ENCODE peak calls at places on chromosome 12, in five cellular contexts. C is left ventricle myocardium inferior, S is GM12878, P is heart right ventricle, G is astrocyte of the spinal cord. W is an unnamed sample.

GRCh38 chr12:82326905-82327503 is 31.2 kb downstream of the CCDC59 start:
- DNase-seq in C (no peak), S (no peak), P (no peak), G (peak), W (no peak)

GRCh38 chr12:64181504-64182291 is 40.4 kb downstream of the KICS2 start:
- DNase-seq in C (peak), S (no peak), P (no peak), G (peak), W (peak)

GRCh38 chr12:82682326-82682725 is 4.4 kb upstream of the TMTC2 start:
- DNase-seq in C (no peak), S (no peak), P (no peak), G (no peak), W (no peak)

GRCh38 chr12:49828143-49829091 is at the start of gene NCKAP5L:
- DNase-seq in C (peak), S (no peak), P (peak), G (peak), W (peak)

GRCh38 chr12:51818567-51819300 is 29.8 kb downstream of the FIGNL2 start:
- DNase-seq in C (no peak), S (no peak), P (no peak), G (peak), W (peak)

GRCh38 chr12:28708918-28709371 is 440.1 kb upstream of the FAR2 start:
- DNase-seq in C (no peak), S (no peak), P (no peak), G (peak), W (peak)

GRCh38 chr12:106736051-106736957 is 38.2 kb upstream of the RIC8B start:
- DNase-seq in C (no peak), S (no peak), P (no peak), G (no peak), W (no peak)

GRCh38 chr12:50222275-50222783 is 55.2 kb upstream of the CERS5 start:
- DNase-seq in C (peak), S (no peak), P (no peak), G (peak), W (peak)

GRCh38 chr12:93857917-93858513 is 180.8 kb downstream of the CRADD start:
- DNase-seq in C (no peak), S (no peak), P (no peak), G (no peak), W (no peak)

GRCh38 chr12:131808744-131809371 is 19.3 kb upstream of the MMP17 start:
- DNase-seq in C (peak), S (peak), P (peak), G (no peak), W (no peak)

GRCh38 chr12:55718020-55718419 is 2.2 kb upstream of the RDH5 start:
- DNase-seq in C (no peak), S (no peak), P (no peak), G (no peak), W (no peak)

GRCh38 chr12:13273097-13273496 is 76.6 kb downstream of the EMP1 start:
- DNase-seq in C (no peak), S (no peak), P (no peak), G (no peak), W (no peak)

GRCh38 chr12:105860556-105861207 is 278.1 kb downstream of the NUAK1 start:
- DNase-seq in C (no peak), S (no peak), P (no peak), G (no peak), W (no peak)

GRCh38 chr12:70267550-70267949 is 24.3 kb downstream of the CNOT2 start:
- DNase-seq in C (no peak), S (no peak), P (no peak), G (peak), W (no peak)

GRCh38 chr12:54222609-54223008 is 33.8 kb upstream of the SMUG1 start:
- DNase-seq in C (no peak), S (no peak), P (no peak), G (peak), W (peak)

GRCh38 chr12:88870000-88870737 is 289.9 kb upstream of the KITLG start:
- DNase-seq in C (no peak), S (no peak), P (no peak), G (peak), W (no peak)

GRCh38 chr12:52354197-52354596 is 13.1 kb downstream of the KRT85 start:
- DNase-seq in C (no peak), S (no peak), P (no peak), G (no peak), W (no peak)

GRCh38 chr12:20140751-20141150 is 227.6 kb upstream of the PDE3A start:
- DNase-seq in C (no peak), S (no peak), P (no peak), G (no peak), W (no peak)

GRCh38 chr12:78245111-78245510 is 414.4 kb downstream of the NAV3 start:
- DNase-seq in C (no peak), S (no peak), P (no peak), G (no peak), W (no peak)
- TF ChIP-seq CTCF in C (no peak), S (no peak), P (no peak), G (no peak), W (no peak)

GRCh38 chr12:4228122-4228580 is 45.4 kb upstream of the CCND2 start:
- DNase-seq in C (no peak), S (no peak), P (no peak), G (no peak), W (no peak)
- H3K4me3 ChIP-seq in C (no peak), S (no peak), P (no peak), G (no peak), W (no peak)

DNA sequence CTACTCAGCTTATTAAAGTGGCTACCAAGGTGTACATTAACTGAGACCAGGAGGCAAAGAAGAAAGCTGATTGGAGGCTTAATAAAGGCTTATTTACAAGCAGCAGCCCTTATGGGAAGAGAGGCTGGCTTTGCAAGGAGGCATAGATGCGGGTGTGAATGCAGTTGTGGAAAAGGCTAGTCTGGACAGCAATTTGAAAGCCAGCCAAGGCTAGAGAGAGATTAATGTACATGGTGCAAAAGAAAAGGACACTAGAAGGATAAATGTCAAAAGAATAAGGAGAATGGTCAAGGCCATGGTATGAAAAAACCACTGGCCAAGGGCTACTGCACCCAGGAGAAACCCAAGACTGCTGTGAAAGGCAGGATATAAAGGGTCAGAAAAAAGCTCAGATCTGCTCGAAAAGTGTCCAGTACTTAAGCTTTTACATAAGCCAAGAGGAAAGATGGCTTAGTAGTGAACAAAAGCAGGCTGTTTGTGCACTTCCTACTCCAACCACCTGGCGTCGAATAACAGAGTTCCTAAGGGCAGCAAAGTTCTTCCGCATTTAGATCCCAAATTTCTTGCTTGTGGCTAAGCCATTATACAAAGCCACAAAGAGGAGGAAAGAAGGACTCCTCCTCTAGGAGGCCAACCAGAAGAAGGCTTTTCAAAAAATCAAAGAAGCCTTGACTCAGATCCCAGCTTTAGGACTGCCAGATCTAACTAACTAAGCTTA is 24.0 kb downstream of the KLRK1 start:
- DNase-seq in C (no peak), S (no peak), P (no peak), G (peak), W (no peak)
- TF ChIP-seq CTCF in C (peak), S (no peak), P (no peak), G (peak), W (peak)

DNA sequence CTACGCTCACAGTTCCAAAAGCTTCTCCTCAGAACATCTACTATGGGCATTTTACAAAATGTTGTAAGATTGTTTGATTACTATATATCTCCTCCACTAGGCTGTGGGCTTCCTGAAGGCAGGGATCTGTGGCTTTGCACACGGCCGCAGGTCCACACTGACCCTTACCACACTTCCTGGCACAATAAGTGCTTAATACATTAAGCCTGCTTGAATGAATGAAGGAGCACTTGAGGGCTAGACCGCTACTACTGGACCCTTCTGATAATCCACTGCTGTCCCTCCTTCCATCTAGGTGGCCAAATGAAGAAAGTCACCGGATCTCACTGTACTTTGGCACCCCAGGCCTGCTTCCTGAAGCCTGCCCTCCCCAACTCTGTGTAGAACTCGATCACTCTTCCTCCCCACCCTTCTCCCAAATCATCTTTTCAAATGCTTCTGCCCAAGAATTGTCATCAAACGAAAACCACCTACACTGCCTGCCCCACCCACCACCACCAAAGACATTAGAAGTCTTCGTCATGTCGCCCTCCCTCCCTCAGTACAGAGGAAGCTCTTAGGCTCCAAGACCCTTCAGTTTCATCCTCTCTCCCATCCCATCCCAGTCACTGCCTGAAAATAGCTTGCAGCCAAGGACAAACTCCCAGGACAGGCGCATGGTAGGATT is 596 bp upstream of the ZBTB39 start:
- DNase-seq in C (no peak), S (no peak), P (no peak), G (no peak), W (no peak)
- H3K4me3 ChIP-seq in C (peak), S (peak), P (peak), G (peak), W (peak)

GRCh38 chr12:127485528-127485927 is 781.4 kb upstream of the TMEM132C start:
- DNase-seq in C (no peak), S (no peak), P (no peak), G (peak), W (peak)
- TF ChIP-seq CTCF in C (no peak), S (no peak), P (no peak), G (peak), W (peak)

DNA sequence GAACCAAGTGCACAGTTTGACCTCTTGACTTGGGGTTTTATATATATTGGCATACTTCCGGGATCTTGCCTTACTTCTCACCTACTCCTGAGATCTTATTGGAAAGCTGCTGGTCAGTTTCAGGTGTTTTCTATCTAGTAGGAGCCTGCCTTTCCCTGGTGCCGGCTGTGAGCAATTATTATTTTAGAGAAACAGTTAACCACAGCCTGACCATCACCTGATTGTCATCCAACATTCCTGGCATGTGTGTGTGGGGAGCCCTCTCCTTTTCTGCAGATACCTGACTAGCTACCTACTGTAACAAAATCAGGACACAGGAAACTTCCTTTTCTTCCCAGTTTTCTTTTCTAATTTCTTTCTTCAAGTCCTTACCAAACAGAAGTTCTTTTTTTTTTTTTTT is 220.4 kb downstream of the ATP23 start:
- DNase-seq in C (no peak), S (no peak), P (no peak), G (no peak), W (no peak)
- H3K4me3 ChIP-seq in C (no peak), S (no peak), P (no peak), G (no peak), W (no peak)

GRCh38 chr12:26153421-26154154 is 28.8 kb upstream of the BHLHE41 start:
- DNase-seq in C (no peak), S (no peak), P (no peak), G (peak), W (peak)
- TF ChIP-seq CTCF in C (peak), S (no peak), P (no peak), G (peak), W (peak)